ENCODE peak calls at places on chromosomes 2 and 18, in ten cellular contexts. X is GM12865; K is HCT116; F is cardiac muscle cell; R is hepatocyte; V is endothelial cell of umbilical vein; W is right atrium auricular region; I is upper lobe of right lung; T is CD8-positive, alpha-beta T cell; Y is IMR-90. O is an unnamed sample.

GRCh38 chr18:48072428-48073204 is 142.2 kb upstream of the SMAD2 start:
- DNase-seq in T (no peak), K (no peak), F (no peak), X (no peak), V (no peak), W (no peak), R (no peak), I (peak; percentile 46), Y (no peak), O (peak; percentile 18)

GRCh38 chr2:59885536-59885935 is 667.9 kb downstream of the BCL11A start:
- DNase-seq in F (no peak), V (no peak), Y (no peak), X (no peak), R (no peak), I (no peak), W (no peak), T (peak; percentile 27), K (no peak), O (no peak)

GRCh38 chr2:129396980-129397599 is 582.4 kb upstream of the RAB6C start:
- DNase-seq in I (no peak), W (no peak), Y (no peak), X (peak; percentile 63), V (no peak), F (peak; percentile 53), R (peak; percentile 78), K (peak; percentile 16), T (no peak), O (peak; percentile 11)

GRCh38 chr18:75531851-75532241 is 104.3 kb upstream of the SMIM21 start:
- DNase-seq in V (no peak), W (no peak), I (no peak), Y (no peak), K (no peak), X (no peak), R (no peak), F (no peak), T (no peak), O (no peak)

GRCh38 chr2:127609031-127609751 is 36.8 kb upstream of the GPR17 start:
- DNase-seq in W (no peak), I (peak; percentile 52), T (no peak), R (peak; percentile 1), X (no peak), V (no peak), K (no peak), Y (no peak), F (no peak), O (no peak)

GRCh38 chr18:50013363-50014138 is 181.4 kb downstream of the MYO5B start:
- DNase-seq in V (no peak), F (no peak), X (no peak), Y (peak; percentile 7), K (no peak), W (no peak), T (no peak), R (no peak), I (no peak), O (peak; percentile 37)

GRCh38 chr18:60259052-60259681 is 113.4 kb downstream of the MC4R start:
- DNase-seq in R (no peak), W (no peak), I (no peak), Y (peak; percentile 38), X (no peak), T (no peak), F (peak; percentile 24), V (no peak), K (no peak), O (no peak)

GRCh38 chr2:214492152-214492551 is 81.3 kb downstream of the VWC2L start:
- DNase-seq in V (no peak), X (peak; percentile 28), I (no peak), W (no peak), F (no peak), R (no peak), K (no peak), Y (no peak), T (no peak), O (no peak)

GRCh38 chr2:27152796-27153464 is 4.1 kb downstream of the TCF23 start:
- DNase-seq in W (no peak), T (no peak), F (no peak), R (no peak), K (no peak), V (no peak), Y (peak; percentile 48), I (no peak), X (no peak), O (peak; percentile 55)

GRCh38 chr2:32289165-32290054 is 11.7 kb downstream of the YIPF4 start:
- DNase-seq in K (peak; percentile 16), R (peak; percentile 27), T (no peak), F (peak; percentile 68), I (no peak), Y (peak; percentile 86), X (no peak), W (no peak), V (peak; percentile 86), O (peak; percentile 77)

GRCh38 chr2:217054791-217055190 is 194.9 kb upstream of the TNP1 start:
- DNase-seq in F (peak; percentile 33), K (no peak), V (peak; percentile 63), Y (no peak), T (no peak), W (no peak), I (no peak), R (no peak), X (peak; percentile 28), O (no peak)

GRCh38 chr18:77316641-77317040 is 67.0 kb downstream of the GALR1 start:
- DNase-seq in I (no peak), W (no peak), X (no peak), R (no peak), V (no peak), K (no peak), F (peak; percentile 0), T (no peak), Y (no peak), O (peak; percentile 27)

GRCh38 chr2:161077367-161078210 is 82.6 kb upstream of the TANK start:
- DNase-seq in W (no peak), F (peak; percentile 86), R (no peak), T (peak; percentile 25), K (no peak), Y (peak; percentile 52), I (no peak), X (peak; percentile 88), V (peak; percentile 99), O (peak; percentile 47)

GRCh38 chr2:70850905-70851304 is 15.3 kb upstream of the CD207 start:
- DNase-seq in K (no peak), R (no peak), Y (no peak), V (no peak), W (no peak), I (no peak), F (no peak), T (no peak), X (no peak), O (peak; percentile 18)

GRCh38 chr2:160407393-160408204 is 86.0 kb downstream of the RBMS1 start:
- DNase-seq in V (peak; percentile 60), K (no peak), R (peak; percentile 82), T (peak; percentile 49), Y (peak; percentile 54), I (peak; percentile 88), F (peak; percentile 85), W (no peak), X (peak; percentile 46), O (no peak)

GRCh38 chr2:208006325-208006724 is 19.0 kb downstream of the PLEKHM3 start:
- DNase-seq in T (no peak), V (no peak), F (no peak), K (no peak), W (no peak), X (no peak), Y (no peak), R (no peak), I (no peak), O (no peak)

GRCh38 chr2:192500550-192501200 is 305.9 kb upstream of the TMEFF2 start:
- DNase-seq in I (no peak), F (peak; percentile 95), Y (peak; percentile 50), K (peak; percentile 66), X (no peak), T (no peak), R (peak; percentile 67), W (no peak), V (no peak), O (peak; percentile 91)

GRCh38 chr18:44589709-44590108 is 91.0 kb upstream of the SETBP1 start:
- DNase-seq in R (peak; percentile 17), K (no peak), Y (peak; percentile 74), I (no peak), W (no peak), V (peak; percentile 91), T (no peak), X (no peak), F (peak; percentile 63), O (peak; percentile 77)

GRCh38 chr18:55338955-55339662 is 248.9 kb downstream of the TCF4 start:
- DNase-seq in T (no peak), X (no peak), R (no peak), F (peak; percentile 34), Y (peak; percentile 28), K (no peak), W (no peak), I (no peak), V (peak; percentile 84), O (peak; percentile 53)
- TF ChIP-seq CTCF in T (no peak), X (no peak), R (no peak), F (no peak), Y (peak; percentile 26), K (no peak), W (no peak), I (no peak), V (no peak), O (peak; percentile 29)

DNA sequence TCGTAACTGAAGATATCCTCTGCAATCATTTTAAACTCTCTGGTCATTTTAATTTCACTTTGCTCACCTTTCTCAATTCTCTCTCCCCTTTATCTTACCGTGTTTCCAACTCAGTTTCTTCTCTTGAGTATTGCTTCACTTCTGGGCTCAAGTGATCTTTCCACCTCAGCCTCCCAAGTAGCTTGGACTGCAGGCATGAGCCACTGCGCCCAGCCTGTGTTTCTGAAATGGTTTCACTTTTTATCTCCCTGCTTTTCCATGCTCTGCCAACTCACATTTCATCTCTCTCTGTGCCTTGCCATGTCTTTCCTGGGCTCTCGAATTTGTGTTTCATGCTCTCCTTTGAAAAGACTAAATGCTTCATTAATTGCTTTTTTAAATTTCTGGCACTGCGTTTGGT is 30.5 kb upstream of the TMEM131 start:
- DNase-seq in V (no peak), T (no peak), K (no peak), Y (no peak), R (no peak), F (peak; percentile 28), W (peak; percentile 57), X (no peak), I (no peak), O (no peak)
- H3K4me3 ChIP-seq in V (no peak overlapping the region), T (no peak overlapping the region), K (no peak overlapping the region), Y (peak overlapping the region; percentile 36), R (no peak overlapping the region), F (no peak overlapping the region), W (no peak overlapping the region), X (peak overlapping the region; percentile 37), I (no peak overlapping the region), O (no peak overlapping the region)

GRCh38 chr2:38571186-38571585 is 31.5 kb downstream of the HNRNPLL start:
- DNase-seq in K (no peak), I (no peak), W (no peak), X (no peak), R (no peak), V (no peak), Y (no peak), F (no peak), T (no peak), O (no peak)
- TF ChIP-seq CTCF in K (no peak), I (no peak), W (no peak), X (no peak), R (no peak), V (no peak), Y (no peak), F (no peak), T (no peak), O (no peak)

GRCh38 chr2:72180351-72180750 is 32.7 kb upstream of the CYP26B1 start:
- DNase-seq in K (no peak), V (no peak), F (no peak), R (no peak), W (no peak), I (no peak), X (no peak), T (no peak), Y (no peak), O (no peak)
- H3K4me3 ChIP-seq in K (no peak overlapping the region), V (no peak overlapping the region), F (no peak overlapping the region), R (no peak overlapping the region), W (no peak overlapping the region), I (no peak overlapping the region), X (no peak overlapping the region), T (no peak overlapping the region), Y (no peak overlapping the region), O (no peak overlapping the region)

O was measured in fibroblast of mammary gland.